ENCODE peak calls at places on chromosomes 13 and 19, in eight cellular contexts. W is Calu3, C is thyroid gland, F is type B pancreatic cell, B is lower leg skin, L is GM12865, P is left ventricle myocardium inferior, X is body of pancreas. Y is an unnamed sample.

GRCh38 chr19:34957830-34958751 is 5.9 kb downstream of the ZNF792 start:
- DNase-seq in W (no peak), C (no peak), F (no peak), B (no peak), L (no peak), P (no peak), X (no peak), Y (no peak)

GRCh38 chr13:111919826-111920225 is 147.1 kb upstream of the SOX1 start:
- DNase-seq in W (no peak), C (no peak), F (no peak), B (peak), L (no peak), P (no peak), X (no peak), Y (no peak)

GRCh38 chr13:106649495-106649894 is 81.6 kb upstream of the ARGLU1 start:
- DNase-seq in W (peak), C (no peak), F (no peak), B (no peak), L (no peak), P (no peak), X (no peak), Y (no peak)

GRCh38 chr13:101451641-101452040 is 834 bp upstream of the ITGBL1 start:
- DNase-seq in W (no peak), C (no peak), F (no peak), B (no peak), L (no peak), P (no peak), X (no peak), Y (no peak)

GRCh38 chr13:48184260-48184659 is 48.7 kb upstream of the ITM2B start:
- DNase-seq in W (no peak), C (no peak), F (no peak), B (no peak), L (peak), P (no peak), X (no peak), Y (no peak)

GRCh38 chr13:65310663-65311328 is 1919.3 kb downstream of the PCDH9 start:
- DNase-seq in W (no peak), C (no peak), F (no peak), B (no peak), L (no peak), P (no peak), X (no peak), Y (no peak)

GRCh38 chr19:8610041-8610927 is at the start of gene ADAMTS10:
- DNase-seq in W (no peak), C (no peak), F (no peak), B (peak), L (no peak), P (peak), X (peak), Y (no peak)

GRCh38 chr19:14073232-14073924 is 792 bp downstream of the MISP3 start:
- DNase-seq in W (peak), C (peak), F (peak), B (no peak), L (peak), P (peak), X (peak), Y (peak)

GRCh38 chr19:40811478-40812341 is 12.7 kb downstream of the EGLN2 start:
- DNase-seq in W (no peak), C (no peak), F (no peak), B (no peak), L (no peak), P (no peak), X (no peak), Y (peak)
- TF ChIP-seq CTCF in W (no peak), C (no peak), F (no peak), B (no peak), L (no peak), P (no peak), X (no peak), Y (no peak)

DNA sequence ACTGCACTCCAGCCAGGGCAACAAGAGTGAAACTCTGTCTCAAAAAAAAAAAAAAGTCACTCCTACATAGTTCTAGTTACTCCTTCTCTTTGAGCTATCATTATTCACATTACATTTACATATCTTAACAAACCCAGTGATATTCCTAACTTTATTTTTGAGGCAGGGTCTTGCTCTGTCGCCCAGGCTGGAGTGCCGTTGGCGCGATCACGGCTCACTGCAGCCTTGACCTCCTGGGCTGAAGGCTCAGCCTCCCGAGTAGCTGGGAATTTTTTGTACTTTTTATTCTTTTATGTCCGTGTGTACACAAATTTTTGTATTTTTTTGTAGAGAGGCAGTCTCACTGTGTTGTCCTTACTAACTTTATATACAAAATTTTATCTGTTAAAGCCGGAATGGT is 587 bp upstream of the RPS15 start:
- DNase-seq in W (no peak), C (no peak), F (no peak), B (no peak), L (no peak), P (no peak), X (no peak), Y (no peak)
- TF ChIP-seq CTCF in W (no peak), C (no peak), F (no peak), B (no peak), L (no peak), P (no peak), X (no peak), Y (no peak)

DNA sequence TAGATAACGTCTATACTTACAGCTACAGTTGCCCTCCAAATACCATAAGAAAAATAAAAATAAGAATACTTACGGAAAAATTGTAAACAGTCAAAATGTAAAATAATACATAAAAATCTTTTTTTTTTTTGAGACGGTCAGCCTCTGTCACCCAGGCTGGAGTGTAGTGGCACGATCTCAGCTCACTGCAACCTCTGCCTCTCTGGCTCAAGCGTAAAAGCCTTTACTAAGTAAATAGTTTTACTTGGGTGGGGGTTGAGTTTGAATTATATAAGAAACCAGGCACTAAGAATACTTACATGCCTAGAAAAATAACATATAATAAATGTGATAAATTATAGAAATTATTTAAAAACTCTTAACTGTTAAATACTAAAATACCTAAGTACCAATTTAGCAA is 1413.0 kb upstream of the PRR20A start:
- DNase-seq in W (no peak), C (no peak), F (no peak), B (no peak), L (no peak), P (no peak), X (no peak), Y (no peak)
- TF ChIP-seq CTCF in W (no peak), C (no peak), F (no peak), B (no peak), L (no peak), P (no peak), X (no peak), Y (no peak)

DNA sequence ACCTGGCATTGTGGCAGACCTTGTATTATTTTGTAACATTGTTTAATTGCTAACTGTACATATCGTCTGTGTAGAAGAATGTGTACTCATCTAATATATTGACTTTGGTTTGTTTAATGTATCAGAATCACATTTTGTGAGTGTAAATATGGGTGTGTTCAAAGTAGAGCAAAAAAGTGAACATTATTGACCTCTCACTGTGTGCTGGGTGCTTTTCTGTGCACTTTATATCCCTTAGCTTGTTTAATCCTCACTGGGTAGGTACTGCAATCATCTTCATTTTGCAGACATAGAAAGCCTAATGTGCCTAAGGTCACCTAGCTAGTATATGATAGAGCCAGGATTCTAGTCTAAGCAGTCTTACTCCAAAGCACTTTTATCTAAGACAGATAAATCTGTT is 245.1 kb downstream of the MAB21L1 start:
- DNase-seq in W (no peak), C (no peak), F (no peak), B (no peak), L (no peak), P (no peak), X (no peak), Y (no peak)
- TF ChIP-seq CTCF in W (no peak), C (no peak), F (no peak), B (no peak), L (no peak), P (no peak), X (no peak), Y (no peak)

DNA sequence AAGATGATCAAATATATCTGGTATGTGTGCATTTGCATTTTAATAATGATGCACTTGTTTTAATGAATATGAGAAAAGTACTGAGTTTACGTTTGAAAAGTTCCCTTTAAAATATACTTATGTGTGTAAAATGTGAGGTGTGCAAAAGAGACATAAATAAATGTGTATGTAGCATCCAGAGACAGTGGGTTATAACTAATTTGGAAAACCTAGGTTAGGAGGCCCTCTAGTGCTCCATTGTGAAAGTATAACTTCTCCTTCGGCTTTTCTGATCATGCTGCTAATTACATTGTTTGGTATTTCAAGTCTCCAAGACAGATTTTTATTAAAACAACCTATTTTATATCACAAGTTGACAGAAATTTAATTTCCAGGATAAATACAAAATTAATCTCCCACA is 30.1 kb downstream of the SCEL start:
- DNase-seq in W (no peak), C (no peak), F (no peak), B (no peak), L (peak), P (no peak), X (no peak), Y (no peak)
- TF ChIP-seq CTCF in W (no peak), C (peak), F (peak), B (no peak), L (peak), P (peak), X (peak), Y (peak)

GRCh38 chr19:42635233-42635539 is 40.5 kb upstream of the CEACAM8 start:
- DNase-seq in W (no peak), C (no peak), F (no peak), B (no peak), L (no peak), P (no peak), X (no peak), Y (no peak)
- TF ChIP-seq CTCF in W (no peak), C (no peak), F (no peak), B (no peak), L (no peak), P (peak), X (no peak), Y (no peak)